ENCODE peak calls at places on chromosomes 12 and 14, in four cellular contexts. One of them, this sample, is unnamed.

GRCh38 chr14:86450075-86450474 is 920.1 kb downstream of the FLRT2 start:
- DNase-seq in left cardiac atrium: no peak
- DNase-seq in amniotic stem cell: no peak
- DNase-seq in activated CD4-positive, alpha-beta T cell treated with anti-CD3 and anti-CD28 coated beads, Interleukin-2, amount 50 U/mL, for 4 hours: no peak
- DNase-seq in this sample: no peak

GRCh38 chr14:89327771-89328212 is 89.2 kb downstream of the FOXN3 start:
- DNase-seq in left cardiac atrium: no peak
- DNase-seq in amniotic stem cell: no peak
- DNase-seq in activated CD4-positive, alpha-beta T cell treated with anti-CD3 and anti-CD28 coated beads, Interleukin-2, amount 50 U/mL, for 4 hours: no peak
- DNase-seq in this sample: no peak

GRCh38 chr12:114668151-114668891 is 15.7 kb downstream of the TBX3 start:
- DNase-seq in left cardiac atrium: peak
- DNase-seq in amniotic stem cell: peak
- DNase-seq in activated CD4-positive, alpha-beta T cell treated with anti-CD3 and anti-CD28 coated beads, Interleukin-2, amount 50 U/mL, for 4 hours: no peak
- DNase-seq in this sample: peak

GRCh38 chr12:554001-554285 is 94.2 kb downstream of the B4GALNT3 start:
- DNase-seq in left cardiac atrium: no peak
- DNase-seq in amniotic stem cell: no peak
- DNase-seq in activated CD4-positive, alpha-beta T cell treated with anti-CD3 and anti-CD28 coated beads, Interleukin-2, amount 50 U/mL, for 4 hours: no peak
- DNase-seq in this sample: no peak

GRCh38 chr14:65243766-65244442 is 141.6 kb upstream of the MAX start:
- DNase-seq in left cardiac atrium: no peak
- DNase-seq in amniotic stem cell: no peak
- DNase-seq in activated CD4-positive, alpha-beta T cell treated with anti-CD3 and anti-CD28 coated beads, Interleukin-2, amount 50 U/mL, for 4 hours: no peak
- DNase-seq in this sample: no peak

GRCh38 chr14:68089146-68089715 is 269.7 kb downstream of the RAD51B start:
- DNase-seq in left cardiac atrium: no peak
- DNase-seq in amniotic stem cell: no peak
- DNase-seq in activated CD4-positive, alpha-beta T cell treated with anti-CD3 and anti-CD28 coated beads, Interleukin-2, amount 50 U/mL, for 4 hours: no peak
- DNase-seq in this sample: no peak

GRCh38 chr14:36818794-36819384 is 157.2 kb downstream of the PAX9 start:
- DNase-seq in left cardiac atrium: no peak
- DNase-seq in amniotic stem cell: peak
- DNase-seq in activated CD4-positive, alpha-beta T cell treated with anti-CD3 and anti-CD28 coated beads, Interleukin-2, amount 50 U/mL, for 4 hours: no peak
- DNase-seq in this sample: no peak

GRCh38 chr12:28498850-28499249 is 308.6 kb downstream of the CCDC91 start:
- DNase-seq in left cardiac atrium: no peak
- DNase-seq in amniotic stem cell: no peak
- DNase-seq in activated CD4-positive, alpha-beta T cell treated with anti-CD3 and anti-CD28 coated beads, Interleukin-2, amount 50 U/mL, for 4 hours: no peak
- DNase-seq in this sample: no peak

GRCh38 chr14:77721437-77721836 is 13.5 kb downstream of the SLIRP start:
- DNase-seq in left cardiac atrium: no peak
- DNase-seq in amniotic stem cell: no peak
- DNase-seq in activated CD4-positive, alpha-beta T cell treated with anti-CD3 and anti-CD28 coated beads, Interleukin-2, amount 50 U/mL, for 4 hours: no peak
- DNase-seq in this sample: no peak

GRCh38 chr14:101072945-101073597 is 169.5 kb upstream of the RTL1 start:
- DNase-seq in left cardiac atrium: no peak
- DNase-seq in amniotic stem cell: peak
- DNase-seq in activated CD4-positive, alpha-beta T cell treated with anti-CD3 and anti-CD28 coated beads, Interleukin-2, amount 50 U/mL, for 4 hours: no peak
- DNase-seq in this sample: peak

This sample was measured in anterior cingulate cortex.